ENCODE peak calls at places on chromosomes 6 and 20, in four cellular contexts. One of them, this sample, is unnamed.

GRCh38 chr20:44208770-44209169 is 1.8 kb downstream of the OSER1 start:
- DNase-seq in AG20443: no peak
- DNase-seq in stimulated activated CD4-positive, alpha-beta T cell treated with anti-CD3 and anti-CD28 coated beads, Interleukin-2, amount 100 ng/mL, for 24 hours: no peak
- DNase-seq in small intestine: no peak
- DNase-seq in this sample: no peak

GRCh38 chr6:111585241-111585968 is 20.3 kb downstream of the TRAF3IP2 start:
- DNase-seq in small intestine: no peak
- DNase-seq in AG20443: peak
- DNase-seq in stimulated activated CD4-positive, alpha-beta T cell treated with anti-CD3 and anti-CD28 coated beads, Interleukin-2, amount 100 ng/mL, for 24 hours: no peak
- DNase-seq in this sample: no peak

GRCh38 chr20:24077145-24077544 is 88.6 kb upstream of the GGTLC1 start:
- DNase-seq in small intestine: no peak
- DNase-seq in AG20443: no peak
- DNase-seq in stimulated activated CD4-positive, alpha-beta T cell treated with anti-CD3 and anti-CD28 coated beads, Interleukin-2, amount 100 ng/mL, for 24 hours: no peak
- DNase-seq in this sample: no peak

GRCh38 chr6:141265748-141266647 is 866.7 kb upstream of the GJE1 start:
- DNase-seq in small intestine: no peak
- DNase-seq in AG20443: peak
- DNase-seq in stimulated activated CD4-positive, alpha-beta T cell treated with anti-CD3 and anti-CD28 coated beads, Interleukin-2, amount 100 ng/mL, for 24 hours: no peak
- DNase-seq in this sample: no peak

GRCh38 chr6:155915651-155916050 is 460.0 kb upstream of the NOX3 start:
- DNase-seq in small intestine: no peak
- DNase-seq in stimulated activated CD4-positive, alpha-beta T cell treated with anti-CD3 and anti-CD28 coated beads, Interleukin-2, amount 100 ng/mL, for 24 hours: no peak
- DNase-seq in AG20443: no peak
- DNase-seq in this sample: no peak

GRCh38 chr20:33999025-33999629 is 5.4 kb downstream of the RALY start:
- DNase-seq in small intestine: no peak
- DNase-seq in AG20443: no peak
- DNase-seq in stimulated activated CD4-positive, alpha-beta T cell treated with anti-CD3 and anti-CD28 coated beads, Interleukin-2, amount 100 ng/mL, for 24 hours: no peak
- DNase-seq in this sample: peak

GRCh38 chr6:83152913-83153312 is 40.2 kb downstream of the PGM3 start:
- DNase-seq in AG20443: no peak
- DNase-seq in small intestine: no peak
- DNase-seq in stimulated activated CD4-positive, alpha-beta T cell treated with anti-CD3 and anti-CD28 coated beads, Interleukin-2, amount 100 ng/mL, for 24 hours: no peak
- DNase-seq in this sample: no peak

GRCh38 chr20:57215426-57215825 is 51.0 kb downstream of the BMP7 start:
- DNase-seq in AG20443: no peak
- DNase-seq in stimulated activated CD4-positive, alpha-beta T cell treated with anti-CD3 and anti-CD28 coated beads, Interleukin-2, amount 100 ng/mL, for 24 hours: no peak
- DNase-seq in small intestine: no peak
- DNase-seq in this sample: no peak

GRCh38 chr20:3781153-3781910 is at the start of gene SPEF1:
- DNase-seq in AG20443: peak
- DNase-seq in stimulated activated CD4-positive, alpha-beta T cell treated with anti-CD3 and anti-CD28 coated beads, Interleukin-2, amount 100 ng/mL, for 24 hours: peak
- DNase-seq in small intestine: peak
- DNase-seq in this sample: peak

GRCh38 chr6:34386316-34387137 is 5.9 kb downstream of the NUDT3 start:
- DNase-seq in AG20443: peak
- DNase-seq in stimulated activated CD4-positive, alpha-beta T cell treated with anti-CD3 and anti-CD28 coated beads, Interleukin-2, amount 100 ng/mL, for 24 hours: no peak
- DNase-seq in small intestine: peak
- DNase-seq in this sample: peak

GRCh38 chr20:21090112-21090737 is 15.9 kb downstream of the LINC00237 start:
- DNase-seq in stimulated activated CD4-positive, alpha-beta T cell treated with anti-CD3 and anti-CD28 coated beads, Interleukin-2, amount 100 ng/mL, for 24 hours: no peak
- DNase-seq in small intestine: no peak
- DNase-seq in AG20443: no peak
- DNase-seq in this sample: no peak

GRCh38 chr20:45968081-45968671 is 3.8 kb downstream of the ZNF335 start:
- DNase-seq in AG20443: no peak
- DNase-seq in small intestine: no peak
- DNase-seq in stimulated activated CD4-positive, alpha-beta T cell treated with anti-CD3 and anti-CD28 coated beads, Interleukin-2, amount 100 ng/mL, for 24 hours: no peak
- DNase-seq in this sample: no peak

GRCh38 chr6:93675856-93676255 is 256.5 kb upstream of the EPHA7 start:
- DNase-seq in small intestine: no peak
- DNase-seq in AG20443: no peak
- DNase-seq in stimulated activated CD4-positive, alpha-beta T cell treated with anti-CD3 and anti-CD28 coated beads, Interleukin-2, amount 100 ng/mL, for 24 hours: no peak
- DNase-seq in this sample: no peak

GRCh38 chr6:23003671-23004598 is 434.6 kb downstream of the HDGFL1 start:
- DNase-seq in stimulated activated CD4-positive, alpha-beta T cell treated with anti-CD3 and anti-CD28 coated beads, Interleukin-2, amount 100 ng/mL, for 24 hours: no peak
- DNase-seq in small intestine: no peak
- DNase-seq in AG20443: peak
- DNase-seq in this sample: peak

GRCh38 chr6:11425431-11425871 is 112.1 kb upstream of the TMEM170B start:
- DNase-seq in AG20443: no peak
- DNase-seq in small intestine: no peak
- DNase-seq in stimulated activated CD4-positive, alpha-beta T cell treated with anti-CD3 and anti-CD28 coated beads, Interleukin-2, amount 100 ng/mL, for 24 hours: no peak
- DNase-seq in this sample: peak

GRCh38 chr6:154414021-154414813 is 57.6 kb upstream of the IPCEF1 start:
- DNase-seq in stimulated activated CD4-positive, alpha-beta T cell treated with anti-CD3 and anti-CD28 coated beads, Interleukin-2, amount 100 ng/mL, for 24 hours: no peak
- DNase-seq in small intestine: no peak
- DNase-seq in AG20443: no peak
- DNase-seq in this sample: peak

GRCh38 chr6:127516676-127517273 is 2.4 kb downstream of the MTCL3 start:
- DNase-seq in stimulated activated CD4-positive, alpha-beta T cell treated with anti-CD3 and anti-CD28 coated beads, Interleukin-2, amount 100 ng/mL, for 24 hours: peak
- DNase-seq in AG20443: peak
- DNase-seq in small intestine: peak
- DNase-seq in this sample: peak

GRCh38 chr6:168050861-168051586 is 28.0 kb downstream of the FRMD1 start:
- DNase-seq in small intestine: no peak
- DNase-seq in stimulated activated CD4-positive, alpha-beta T cell treated with anti-CD3 and anti-CD28 coated beads, Interleukin-2, amount 100 ng/mL, for 24 hours: no peak
- DNase-seq in AG20443: no peak
- DNase-seq in this sample: no peak

GRCh38 chr20:31523361-31524283 is 9.4 kb downstream of the HM13 start:
- DNase-seq in small intestine: no peak
- DNase-seq in AG20443: peak
- DNase-seq in stimulated activated CD4-positive, alpha-beta T cell treated with anti-CD3 and anti-CD28 coated beads, Interleukin-2, amount 100 ng/mL, for 24 hours: no peak
- DNase-seq in this sample: peak

GRCh38 chr20:4082406-4083102 is 67.2 kb upstream of the RNF24 start:
- DNase-seq in stimulated activated CD4-positive, alpha-beta T cell treated with anti-CD3 and anti-CD28 coated beads, Interleukin-2, amount 100 ng/mL, for 24 hours: peak
- DNase-seq in small intestine: no peak
- DNase-seq in AG20443: peak
- DNase-seq in this sample: peak

GRCh38 chr6:153442096-153442495 is 311.0 kb upstream of the RGS17 start:
- DNase-seq in stimulated activated CD4-positive, alpha-beta T cell treated with anti-CD3 and anti-CD28 coated beads, Interleukin-2, amount 100 ng/mL, for 24 hours: no peak
- DNase-seq in AG20443: no peak
- DNase-seq in small intestine: no peak
- DNase-seq in this sample: no peak

GRCh38 chr20:36808317-36809257 is 35.0 kb upstream of the DSN1 start:
- DNase-seq in small intestine: peak
- DNase-seq in stimulated activated CD4-positive, alpha-beta T cell treated with anti-CD3 and anti-CD28 coated beads, Interleukin-2, amount 100 ng/mL, for 24 hours: peak
- DNase-seq in AG20443: peak
- DNase-seq in this sample: peak

GRCh38 chr6:140636237-140636636 is 1261.8 kb upstream of the CITED2 start:
- DNase-seq in AG20443: no peak
- DNase-seq in small intestine: no peak
- DNase-seq in stimulated activated CD4-positive, alpha-beta T cell treated with anti-CD3 and anti-CD28 coated beads, Interleukin-2, amount 100 ng/mL, for 24 hours: no peak
- DNase-seq in this sample: no peak

GRCh38 chr6:75201901-75202672 is 3.8 kb downstream of the COL12A1 start:
- DNase-seq in AG20443: no peak
- DNase-seq in small intestine: no peak
- DNase-seq in stimulated activated CD4-positive, alpha-beta T cell treated with anti-CD3 and anti-CD28 coated beads, Interleukin-2, amount 100 ng/mL, for 24 hours: no peak
- DNase-seq in this sample: peak

GRCh38 chr6:142851601-142852000 is 93.4 kb downstream of the HIVEP2 start:
- DNase-seq in AG20443: no peak
- DNase-seq in stimulated activated CD4-positive, alpha-beta T cell treated with anti-CD3 and anti-CD28 coated beads, Interleukin-2, amount 100 ng/mL, for 24 hours: no peak
- DNase-seq in small intestine: no peak
- DNase-seq in this sample: peak